ENCODE peak calls at places on chromosome 6, in seven cellular contexts. One of them, this sample, is unnamed.

GRCh38 chr6:73710470-73710869 is 14.5 kb downstream of the CD109 start:
- DNase-seq in K562: no peak
- DNase-seq in upper lobe of left lung: no peak
- DNase-seq in spleen: no peak
- DNase-seq in stomach: peak
- DNase-seq in transverse colon: no peak
- DNase-seq in SK-N-SH: no peak
- DNase-seq in this sample: no peak

GRCh38 chr6:133787122-133787521 is 101.8 kb upstream of the TCF21 start:
- DNase-seq in stomach: no peak
- DNase-seq in spleen: no peak
- DNase-seq in K562: no peak
- DNase-seq in upper lobe of left lung: no peak
- DNase-seq in transverse colon: no peak
- DNase-seq in SK-N-SH: no peak
- DNase-seq in this sample: no peak

GRCh38 chr6:152696543-152696942 is 1.2 kb upstream of the MYCT1 start:
- DNase-seq in spleen: no peak
- DNase-seq in K562: no peak
- DNase-seq in upper lobe of left lung: no peak
- DNase-seq in stomach: no peak
- DNase-seq in SK-N-SH: no peak
- DNase-seq in transverse colon: no peak
- DNase-seq in this sample: no peak

GRCh38 chr6:70072540-70073179 is 206.3 kb downstream of the COL19A1 start:
- DNase-seq in stomach: no peak
- DNase-seq in transverse colon: no peak
- DNase-seq in upper lobe of left lung: no peak
- DNase-seq in SK-N-SH: no peak
- DNase-seq in spleen: no peak
- DNase-seq in K562: no peak
- DNase-seq in this sample: no peak

GRCh38 chr6:36308514-36308913 is 28.2 kb downstream of the BNIP5 start:
- DNase-seq in K562: no peak
- DNase-seq in SK-N-SH: no peak
- DNase-seq in upper lobe of left lung: no peak
- DNase-seq in stomach: no peak
- DNase-seq in transverse colon: no peak
- DNase-seq in spleen: no peak
- DNase-seq in this sample: no peak

GRCh38 chr6:30556006-30556713 is at the start of gene GNL1:
- DNase-seq in stomach: peak
- DNase-seq in SK-N-SH: peak
- DNase-seq in upper lobe of left lung: peak
- DNase-seq in transverse colon: peak
- DNase-seq in K562: peak
- DNase-seq in spleen: peak
- DNase-seq in this sample: peak

GRCh38 chr6:129497591-129498555 is 212.1 kb downstream of the ARHGAP18 start:
- DNase-seq in spleen: no peak
- DNase-seq in stomach: no peak
- DNase-seq in upper lobe of left lung: no peak
- DNase-seq in K562: peak
- DNase-seq in SK-N-SH: no peak
- DNase-seq in transverse colon: no peak
- DNase-seq in this sample: no peak

GRCh38 chr6:70725817-70726413 is 58.2 kb downstream of the SMAP1 start:
- DNase-seq in stomach: no peak
- DNase-seq in transverse colon: no peak
- DNase-seq in SK-N-SH: no peak
- DNase-seq in K562: no peak
- DNase-seq in upper lobe of left lung: no peak
- DNase-seq in spleen: no peak
- DNase-seq in this sample: no peak

GRCh38 chr6:115577270-115577669 is 483.4 kb downstream of the FRK start:
- DNase-seq in stomach: no peak
- DNase-seq in SK-N-SH: no peak
- DNase-seq in upper lobe of left lung: no peak
- DNase-seq in spleen: no peak
- DNase-seq in K562: no peak
- DNase-seq in transverse colon: no peak
- DNase-seq in this sample: no peak

DNA sequence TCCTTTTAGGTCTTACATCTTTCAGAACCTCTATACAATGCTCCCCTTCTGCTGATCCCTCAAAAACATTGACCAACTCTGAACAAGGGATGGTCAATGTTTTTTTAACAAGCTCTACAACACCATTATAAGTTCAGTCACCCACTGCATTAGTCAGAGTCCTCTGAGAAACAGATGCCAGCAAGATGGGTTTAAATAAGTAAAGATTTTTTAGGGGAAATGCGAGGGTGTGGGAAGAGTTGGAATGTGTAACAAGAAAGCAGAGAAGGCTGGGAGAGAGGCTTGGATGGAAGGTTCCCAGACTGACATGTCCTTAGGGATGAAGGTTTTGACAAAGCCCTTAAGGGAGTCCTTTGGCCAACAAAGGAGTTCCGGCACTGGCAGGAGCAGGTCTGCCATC is 478.3 kb downstream of the FRK start:
- DNase-seq in SK-N-SH: no peak
- DNase-seq in upper lobe of left lung: no peak
- DNase-seq in stomach: no peak
- DNase-seq in spleen: no peak
- DNase-seq in transverse colon: no peak
- DNase-seq in K562: no peak
- DNase-seq in this sample: no peak
- TF ChIP-seq POLR2AphosphoS5 in SK-N-SH: no peak
- TF ChIP-seq POLR2AphosphoS5 in upper lobe of left lung: no peak
- TF ChIP-seq POLR2AphosphoS5 in stomach: no peak
- TF ChIP-seq POLR2AphosphoS5 in spleen: no peak
- TF ChIP-seq POLR2AphosphoS5 in transverse colon: no peak
- TF ChIP-seq POLR2AphosphoS5 in K562: no peak
- TF ChIP-seq POLR2AphosphoS5 in this sample: no peak

GRCh38 chr6:137552809-137553208 is 58.6 kb upstream of the OLIG3 start:
- DNase-seq in spleen: no peak
- DNase-seq in stomach: no peak
- DNase-seq in transverse colon: no peak
- DNase-seq in K562: no peak
- DNase-seq in upper lobe of left lung: no peak
- DNase-seq in SK-N-SH: no peak
- DNase-seq in this sample: no peak
- H3K27ac ChIP-seq in spleen: no peak
- H3K27ac ChIP-seq in stomach: no peak
- H3K27ac ChIP-seq in transverse colon: no peak
- H3K27ac ChIP-seq in K562: no peak
- H3K27ac ChIP-seq in upper lobe of left lung: no peak
- H3K27ac ChIP-seq in SK-N-SH: no peak
- H3K27ac ChIP-seq in this sample: no peak

GRCh38 chr6:26593278-26594127 is 3.2 kb upstream of the ABT1 start:
- DNase-seq in transverse colon: no peak
- DNase-seq in K562: no peak
- DNase-seq in SK-N-SH: no peak
- DNase-seq in spleen: no peak
- DNase-seq in upper lobe of left lung: no peak
- DNase-seq in stomach: no peak
- DNase-seq in this sample: no peak

GRCh38 chr6:26594128-26594493 is 2.6 kb upstream of the ABT1 start:
- DNase-seq in SK-N-SH: no peak
- DNase-seq in K562: peak
- DNase-seq in upper lobe of left lung: no peak
- DNase-seq in spleen: no peak
- DNase-seq in transverse colon: no peak
- DNase-seq in stomach: no peak
- DNase-seq in this sample: no peak

GRCh38 chr6:26595669-26596269 is 984 bp upstream of the ABT1 start:
- DNase-seq in transverse colon: peak
- DNase-seq in spleen: peak
- DNase-seq in upper lobe of left lung: peak
- DNase-seq in SK-N-SH: peak
- DNase-seq in K562: peak
- DNase-seq in stomach: peak
- DNase-seq in this sample: peak

GRCh38 chr6:26596579-26597388 is at the start of gene ABT1:
- DNase-seq in transverse colon: peak
- DNase-seq in SK-N-SH: peak
- DNase-seq in upper lobe of left lung: peak
- DNase-seq in spleen: peak
- DNase-seq in stomach: peak
- DNase-seq in K562: peak
- DNase-seq in this sample: peak

GRCh38 chr6:26594730-26595632 is 1.8 kb upstream of the ABT1 start:
- DNase-seq in K562: peak
- DNase-seq in stomach: no peak
- DNase-seq in spleen: no peak
- DNase-seq in transverse colon: no peak
- DNase-seq in upper lobe of left lung: no peak
- DNase-seq in SK-N-SH: peak
- DNase-seq in this sample: no peak
- TF ChIP-seq POLR2AphosphoS5 in K562: no peak
- TF ChIP-seq POLR2AphosphoS5 in stomach: no peak
- TF ChIP-seq POLR2AphosphoS5 in spleen: no peak
- TF ChIP-seq POLR2AphosphoS5 in transverse colon: no peak
- TF ChIP-seq POLR2AphosphoS5 in upper lobe of left lung: no peak
- TF ChIP-seq POLR2AphosphoS5 in SK-N-SH: no peak
- TF ChIP-seq POLR2AphosphoS5 in this sample: no peak

GRCh38 chr6:18389479-18389878 is 2.3 kb downstream of the RNF144B start:
- DNase-seq in spleen: no peak
- DNase-seq in transverse colon: no peak
- DNase-seq in stomach: no peak
- DNase-seq in upper lobe of left lung: no peak
- DNase-seq in K562: no peak
- DNase-seq in SK-N-SH: no peak
- DNase-seq in this sample: no peak

GRCh38 chr6:18388252-18388651 is 1.1 kb downstream of the RNF144B start:
- DNase-seq in transverse colon: no peak
- DNase-seq in stomach: no peak
- DNase-seq in spleen: no peak
- DNase-seq in SK-N-SH: no peak
- DNase-seq in upper lobe of left lung: no peak
- DNase-seq in K562: no peak
- DNase-seq in this sample: no peak

GRCh38 chr6:18390476-18390875 is 3.3 kb downstream of the RNF144B start:
- DNase-seq in stomach: no peak
- DNase-seq in K562: no peak
- DNase-seq in upper lobe of left lung: no peak
- DNase-seq in SK-N-SH: no peak
- DNase-seq in transverse colon: no peak
- DNase-seq in spleen: no peak
- DNase-seq in this sample: no peak

GRCh38 chr6:18387061-18387721 is at the start of gene RNF144B:
- DNase-seq in upper lobe of left lung: peak
- DNase-seq in spleen: peak
- DNase-seq in transverse colon: peak
- DNase-seq in stomach: peak
- DNase-seq in K562: no peak
- DNase-seq in SK-N-SH: peak
- DNase-seq in this sample: peak

GRCh38 chr6:18388942-18389341 is 1.8 kb downstream of the RNF144B start:
- DNase-seq in spleen: no peak
- DNase-seq in stomach: no peak
- DNase-seq in transverse colon: no peak
- DNase-seq in upper lobe of left lung: no peak
- DNase-seq in K562: no peak
- DNase-seq in SK-N-SH: no peak
- DNase-seq in this sample: no peak
- H3K27ac ChIP-seq in spleen: peak
- H3K27ac ChIP-seq in stomach: peak
- H3K27ac ChIP-seq in transverse colon: peak
- H3K27ac ChIP-seq in upper lobe of left lung: peak
- H3K27ac ChIP-seq in K562: no peak
- H3K27ac ChIP-seq in SK-N-SH: peak
- H3K27ac ChIP-seq in this sample: peak

This sample was measured in sigmoid colon.